ENCODE peak calls at places on chromosome 3, in eight cellular contexts. One of them, this sample, is unnamed.

GRCh38 chr3:46895204-46895660 is 17.7 kb downstream of the PTH1R start:
- DNase-seq in brain microvascular endothelial cell: peak; percentile 39
- DNase-seq in cardiac muscle cell: peak; percentile 67
- DNase-seq in lower lobe of right lung: peak; percentile 82
- DNase-seq in spleen: peak; percentile 90
- DNase-seq in hepatocyte: peak; percentile 80
- DNase-seq in PC-9: peak; percentile 68
- DNase-seq in body of pancreas: peak; percentile 77
- DNase-seq in this sample: peak; percentile 43

GRCh38 chr3:50372349-50372748 is 13.0 kb upstream of the TMEM115 start:
- DNase-seq in brain microvascular endothelial cell: no peak
- DNase-seq in cardiac muscle cell: peak; percentile 71
- DNase-seq in lower lobe of right lung: no peak
- DNase-seq in spleen: no peak
- DNase-seq in hepatocyte: peak; percentile 62
- DNase-seq in PC-9: no peak
- DNase-seq in body of pancreas: no peak
- DNase-seq in this sample: no peak

GRCh38 chr3:117611242-117611641 is 901.7 kb downstream of the TUSC7 start:
- DNase-seq in brain microvascular endothelial cell: no peak
- DNase-seq in cardiac muscle cell: no peak
- DNase-seq in lower lobe of right lung: no peak
- DNase-seq in spleen: no peak
- DNase-seq in hepatocyte: no peak
- DNase-seq in PC-9: no peak
- DNase-seq in body of pancreas: no peak
- DNase-seq in this sample: no peak

GRCh38 chr3:37892917-37893595 is 31.4 kb downstream of the CTDSPL start:
- DNase-seq in brain microvascular endothelial cell: no peak
- DNase-seq in cardiac muscle cell: peak; percentile 22
- DNase-seq in lower lobe of right lung: peak; percentile 57
- DNase-seq in spleen: peak; percentile 78
- DNase-seq in hepatocyte: peak; percentile 20
- DNase-seq in PC-9: no peak
- DNase-seq in body of pancreas: peak; percentile 26
- DNase-seq in this sample: no peak

GRCh38 chr3:152193673-152194267 is 75.0 kb upstream of the MBNL1 start:
- DNase-seq in brain microvascular endothelial cell: no peak
- DNase-seq in cardiac muscle cell: no peak
- DNase-seq in lower lobe of right lung: peak; percentile 46
- DNase-seq in spleen: peak; percentile 74
- DNase-seq in hepatocyte: no peak
- DNase-seq in PC-9: no peak
- DNase-seq in body of pancreas: no peak
- DNase-seq in this sample: no peak

GRCh38 chr3:143484851-143485512 is 363.3 kb downstream of the SLC9A9 start:
- DNase-seq in brain microvascular endothelial cell: no peak
- DNase-seq in cardiac muscle cell: no peak
- DNase-seq in lower lobe of right lung: no peak
- DNase-seq in spleen: no peak
- DNase-seq in hepatocyte: no peak
- DNase-seq in PC-9: peak; percentile 9
- DNase-seq in body of pancreas: no peak
- DNase-seq in this sample: no peak

GRCh38 chr3:99532246-99532645 is 106.1 kb upstream of the COL8A1 start:
- DNase-seq in brain microvascular endothelial cell: peak; percentile 84
- DNase-seq in cardiac muscle cell: peak; percentile 68
- DNase-seq in lower lobe of right lung: no peak
- DNase-seq in spleen: no peak
- DNase-seq in hepatocyte: peak; percentile 68
- DNase-seq in PC-9: peak; percentile 11
- DNase-seq in body of pancreas: no peak
- DNase-seq in this sample: peak; percentile 54

GRCh38 chr3:50588759-50589433 is 19.6 kb downstream of the HEMK1 start:
- DNase-seq in brain microvascular endothelial cell: no peak
- DNase-seq in cardiac muscle cell: no peak
- DNase-seq in lower lobe of right lung: no peak
- DNase-seq in spleen: no peak
- DNase-seq in hepatocyte: no peak
- DNase-seq in PC-9: no peak
- DNase-seq in body of pancreas: no peak
- DNase-seq in this sample: no peak

GRCh38 chr3:66302288-66302687 is 81.5 kb downstream of the SLC25A26 start:
- DNase-seq in brain microvascular endothelial cell: peak; percentile 4
- DNase-seq in cardiac muscle cell: no peak
- DNase-seq in lower lobe of right lung: no peak
- DNase-seq in spleen: no peak
- DNase-seq in hepatocyte: no peak
- DNase-seq in PC-9: no peak
- DNase-seq in body of pancreas: no peak
- DNase-seq in this sample: no peak

DNA sequence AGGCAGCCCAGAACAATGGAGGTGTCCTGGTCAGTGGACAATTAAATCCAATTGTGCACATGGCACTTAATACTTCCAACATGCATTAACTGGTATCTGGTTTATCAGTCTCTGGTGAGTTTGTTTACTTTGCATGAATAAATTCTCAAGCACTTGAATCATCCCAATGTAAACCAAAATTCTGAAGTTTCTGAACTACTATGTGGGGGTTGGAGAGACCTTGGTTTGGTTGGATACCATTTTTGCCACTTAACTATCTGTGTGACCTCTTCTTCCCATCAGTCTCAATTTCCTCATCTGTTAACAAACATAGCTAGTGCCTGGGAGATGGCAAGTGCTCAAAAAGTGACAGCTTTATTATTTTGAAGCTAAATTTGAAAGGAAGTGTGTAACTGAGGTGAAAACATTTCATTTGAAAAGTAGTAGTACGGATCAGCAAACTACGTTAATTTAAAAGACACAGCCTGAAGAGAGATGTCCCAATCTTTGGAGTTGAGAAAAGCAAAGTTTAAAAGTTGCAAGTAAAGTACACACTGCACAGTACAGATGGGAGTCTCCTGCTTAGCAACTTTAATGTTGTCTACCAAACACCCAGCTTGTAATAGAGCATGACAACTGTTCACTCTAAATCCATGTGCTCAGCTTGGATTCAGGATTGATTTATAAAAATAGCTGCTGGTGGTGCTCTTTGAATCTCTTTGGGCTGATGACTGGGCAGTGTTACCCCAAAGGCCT is 70.7 kb upstream of the MAP4 start:
- DNase-seq in brain microvascular endothelial cell: peak; percentile 50
- DNase-seq in cardiac muscle cell: no peak
- DNase-seq in lower lobe of right lung: no peak
- DNase-seq in spleen: no peak
- DNase-seq in hepatocyte: no peak
- DNase-seq in PC-9: no peak
- DNase-seq in body of pancreas: no peak
- DNase-seq in this sample: peak; percentile 88
- H3K4me3 ChIP-seq in brain microvascular endothelial cell: peak overlapping the region; percentile 92
- H3K4me3 ChIP-seq in cardiac muscle cell: peak overlapping the region; percentile 77
- H3K4me3 ChIP-seq in lower lobe of right lung: peak overlapping the region; percentile 88
- H3K4me3 ChIP-seq in spleen: peak overlapping the region; percentile 91
- H3K4me3 ChIP-seq in hepatocyte: peak overlapping the region; percentile 77
- H3K4me3 ChIP-seq in PC-9: peak overlapping the region; percentile 73
- H3K4me3 ChIP-seq in body of pancreas: no peak overlapping the region
- H3K4me3 ChIP-seq in this sample: peak overlapping the region; percentile 90

DNA sequence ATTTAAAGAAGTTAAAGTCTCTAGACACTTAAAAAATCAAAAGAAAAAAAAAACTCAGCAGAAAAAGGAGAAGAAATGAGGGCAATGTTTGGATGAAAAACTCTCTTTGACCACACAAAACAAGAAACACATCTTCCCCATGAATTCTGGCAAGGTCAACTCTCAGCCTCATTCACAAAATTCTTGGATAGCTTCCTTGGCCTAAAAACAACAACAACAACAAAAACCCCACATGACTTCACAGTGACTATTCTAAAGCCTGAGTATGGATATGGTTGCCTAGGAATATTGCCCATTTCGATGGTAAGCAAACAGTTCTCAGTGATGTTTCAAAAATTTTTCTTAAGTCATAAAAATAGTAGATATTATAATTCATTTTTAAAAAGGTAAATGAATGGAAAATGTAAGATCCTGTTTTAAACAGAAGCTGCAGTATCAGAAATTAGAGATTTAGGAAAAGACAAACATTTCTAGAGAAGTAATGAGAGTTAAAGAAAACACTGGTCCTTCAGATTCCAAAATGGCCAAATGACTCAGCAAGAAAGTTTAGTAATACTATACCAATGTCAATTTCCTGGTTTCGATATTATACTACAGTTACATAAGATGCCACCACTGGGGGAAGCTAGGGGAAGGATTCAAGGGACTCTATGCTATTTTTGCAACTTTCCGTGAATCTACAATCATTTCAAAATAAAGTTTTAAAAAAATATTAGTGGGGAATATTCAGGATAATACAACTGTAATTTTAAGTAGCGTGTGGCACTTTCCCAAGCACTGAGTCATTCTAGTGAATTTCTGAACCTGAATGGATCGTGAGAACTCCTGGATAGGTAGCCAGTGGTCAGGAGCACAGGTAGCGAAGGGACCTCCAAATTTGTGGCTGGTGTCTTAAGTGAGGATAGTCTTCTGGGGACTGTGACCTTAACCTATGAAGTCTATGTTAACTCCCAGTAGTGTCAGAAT is 37.8 kb downstream of the TMCC1 start:
- DNase-seq in brain microvascular endothelial cell: peak; percentile 39
- DNase-seq in cardiac muscle cell: no peak
- DNase-seq in lower lobe of right lung: no peak
- DNase-seq in spleen: no peak
- DNase-seq in hepatocyte: no peak
- DNase-seq in PC-9: peak; percentile 23
- DNase-seq in body of pancreas: no peak
- DNase-seq in this sample: peak; percentile 78
- TF ChIP-seq CTCF in brain microvascular endothelial cell: no peak
- TF ChIP-seq CTCF in cardiac muscle cell: no peak
- TF ChIP-seq CTCF in lower lobe of right lung: no peak
- TF ChIP-seq CTCF in spleen: no peak
- TF ChIP-seq CTCF in hepatocyte: no peak
- TF ChIP-seq CTCF in PC-9: no peak
- TF ChIP-seq CTCF in body of pancreas: no peak
- TF ChIP-seq CTCF in this sample: no peak

GRCh38 chr3:127367593-127367992 is 79.7 kb upstream of the PRR20G start:
- DNase-seq in brain microvascular endothelial cell: no peak
- DNase-seq in cardiac muscle cell: no peak
- DNase-seq in lower lobe of right lung: no peak
- DNase-seq in spleen: peak; percentile 47
- DNase-seq in hepatocyte: no peak
- DNase-seq in PC-9: no peak
- DNase-seq in body of pancreas: no peak
- DNase-seq in this sample: no peak

GRCh38 chr3:127370906-127371305 is 83.1 kb upstream of the PRR20G start:
- DNase-seq in brain microvascular endothelial cell: no peak
- DNase-seq in cardiac muscle cell: no peak
- DNase-seq in lower lobe of right lung: no peak
- DNase-seq in spleen: peak; percentile 41
- DNase-seq in hepatocyte: no peak
- DNase-seq in PC-9: no peak
- DNase-seq in body of pancreas: no peak
- DNase-seq in this sample: no peak

GRCh38 chr3:127366383-127366782 is 78.5 kb upstream of the PRR20G start:
- DNase-seq in brain microvascular endothelial cell: no peak
- DNase-seq in cardiac muscle cell: peak; percentile 25
- DNase-seq in lower lobe of right lung: no peak
- DNase-seq in spleen: peak; percentile 6
- DNase-seq in hepatocyte: no peak
- DNase-seq in PC-9: no peak
- DNase-seq in body of pancreas: no peak
- DNase-seq in this sample: no peak

GRCh38 chr3:127369356-127369935 is 81.6 kb upstream of the PRR20G start:
- DNase-seq in brain microvascular endothelial cell: no peak
- DNase-seq in cardiac muscle cell: no peak
- DNase-seq in lower lobe of right lung: no peak
- DNase-seq in spleen: peak; percentile 53
- DNase-seq in hepatocyte: no peak
- DNase-seq in PC-9: no peak
- DNase-seq in body of pancreas: no peak
- DNase-seq in this sample: no peak

DNA sequence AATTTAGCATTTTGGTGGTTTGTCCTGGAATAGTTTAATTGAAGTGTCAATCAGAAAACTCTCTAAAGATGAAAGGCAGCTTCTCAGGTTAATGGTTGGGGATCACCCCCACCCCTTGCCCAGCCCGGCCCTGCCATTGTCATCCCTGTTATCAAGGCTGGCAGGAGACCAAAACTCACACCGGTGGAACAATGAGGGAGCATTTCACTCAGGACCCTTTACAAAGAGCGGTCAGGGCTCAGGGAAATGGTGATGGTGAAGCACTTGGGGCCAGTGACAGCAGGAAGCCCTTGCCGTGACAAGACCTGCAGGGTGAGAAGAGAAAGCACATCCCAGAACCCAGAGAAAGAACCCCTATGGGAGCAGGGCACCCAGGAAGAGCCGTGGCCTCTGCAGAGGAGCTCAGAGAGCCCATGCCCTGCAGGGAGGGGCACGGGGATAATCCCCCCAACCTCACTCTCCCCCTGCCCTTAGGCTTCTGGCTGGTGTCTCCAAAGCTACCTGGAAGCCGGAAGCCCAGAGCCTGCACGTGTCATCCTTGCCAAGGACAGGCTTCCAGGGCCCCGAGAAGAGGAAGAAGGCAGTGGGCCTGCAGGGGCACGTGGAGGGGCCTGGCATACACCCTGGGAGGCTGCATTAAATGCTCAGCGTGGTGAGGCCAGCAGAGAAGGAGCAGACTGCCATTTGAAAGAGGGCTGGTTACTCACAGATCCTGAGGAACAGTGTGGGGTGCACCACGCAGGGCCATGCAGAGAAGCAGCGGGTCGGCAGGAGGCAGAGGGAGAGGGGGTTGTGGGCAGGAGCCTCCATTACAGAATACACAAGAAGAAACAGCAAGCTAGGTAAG is 80.6 kb upstream of the PRR20G start:
- DNase-seq in brain microvascular endothelial cell: no peak
- DNase-seq in cardiac muscle cell: no peak
- DNase-seq in lower lobe of right lung: no peak
- DNase-seq in spleen: peak; percentile 56
- DNase-seq in hepatocyte: no peak
- DNase-seq in PC-9: no peak
- DNase-seq in body of pancreas: no peak
- DNase-seq in this sample: no peak
- H3K27me3 ChIP-seq in brain microvascular endothelial cell: peaks cover 2% of the 10 kb centered on the region
- H3K27me3 ChIP-seq in cardiac muscle cell: peaks cover 44% of the 10 kb centered on the region
- H3K27me3 ChIP-seq in lower lobe of right lung: peaks cover 4% of the 10 kb centered on the region
- H3K27me3 ChIP-seq in spleen: no peaks in the 10 kb centered on the region
- H3K27me3 ChIP-seq in hepatocyte: peaks cover 33% of the 10 kb centered on the region
- H3K27me3 ChIP-seq in PC-9: peaks cover 43% of the 10 kb centered on the region
- H3K27me3 ChIP-seq in body of pancreas: no peaks in the 10 kb centered on the region
- H3K27me3 ChIP-seq in this sample: peaks cover 6% of the 10 kb centered on the region

DNA sequence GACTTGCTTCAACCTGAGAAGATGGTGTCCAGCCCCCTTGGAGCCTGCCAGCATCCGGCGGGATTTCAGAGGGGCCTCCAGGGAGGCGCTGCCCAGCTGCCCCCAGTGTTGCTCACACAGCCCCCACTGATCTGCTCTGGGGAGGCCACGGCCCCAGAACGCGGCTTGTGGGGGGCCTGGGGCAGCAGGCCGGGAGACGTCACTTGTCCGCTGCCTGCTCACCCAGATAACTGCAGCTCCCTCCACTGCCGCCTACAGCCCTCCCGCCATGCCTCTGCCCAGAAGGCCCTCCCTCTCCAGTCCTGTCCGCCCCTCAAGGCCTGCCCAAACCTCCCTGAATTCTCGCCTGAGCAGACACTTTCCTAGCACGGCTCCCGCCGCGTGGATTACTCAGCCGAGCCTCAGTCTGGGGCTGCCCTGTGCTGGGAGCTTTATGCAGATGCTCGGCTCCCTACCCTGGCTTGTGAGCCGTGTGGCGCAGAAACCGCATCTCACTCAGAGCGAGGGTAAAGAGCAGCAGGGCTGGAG is 17.2 kb upstream of the ADIPOQ start:
- DNase-seq in brain microvascular endothelial cell: peak; percentile 77
- DNase-seq in cardiac muscle cell: peak; percentile 56
- DNase-seq in lower lobe of right lung: peak; percentile 50
- DNase-seq in spleen: peak; percentile 81
- DNase-seq in hepatocyte: peak; percentile 62
- DNase-seq in PC-9: no peak
- DNase-seq in body of pancreas: no peak
- DNase-seq in this sample: peak; percentile 31
- H3K4me3 ChIP-seq in brain microvascular endothelial cell: peak overlapping the region; percentile 33
- H3K4me3 ChIP-seq in cardiac muscle cell: no peak overlapping the region
- H3K4me3 ChIP-seq in lower lobe of right lung: no peak overlapping the region
- H3K4me3 ChIP-seq in spleen: no peak overlapping the region
- H3K4me3 ChIP-seq in hepatocyte: no peak overlapping the region
- H3K4me3 ChIP-seq in PC-9: no peak overlapping the region
- H3K4me3 ChIP-seq in body of pancreas: no peak overlapping the region
- H3K4me3 ChIP-seq in this sample: no peak overlapping the region